ENCODE peak calls at places on chromosomes 7 and 10, in nine cellular contexts. P is epithelial cell of esophagus, M is HuH-7, A is HTR-8/SVneo, B is GM23248, V is tibial nerve, K is pancreas, Z is tibial artery, Y is M059J. R is an unnamed sample.

GRCh38 chr7:68199951-68200660 is 1203.5 kb downstream of the TYW1 start:
- DNase-seq in V (no peak), B (no peak), P (no peak), A (peak), Y (peak), Z (no peak), K (no peak), M (no peak), R (no peak)

GRCh38 chr7:117323877-117324699 is 1.2 kb upstream of the WNT2 start:
- DNase-seq in V (no peak), P (peak), B (peak), Z (peak), M (no peak), A (no peak), Y (peak), K (peak), R (no peak)

GRCh38 chr10:16828114-16828568 is 10.9 kb upstream of the RSU1 start:
- DNase-seq in Y (peak), K (peak), P (peak), V (no peak), A (peak), M (peak), Z (peak), B (peak), R (peak)

GRCh38 chr10:84876116-84876999 is 548.0 kb downstream of the CCSER2 start:
- DNase-seq in V (no peak), Z (no peak), K (no peak), Y (no peak), A (no peak), P (no peak), B (no peak), M (no peak), R (no peak)

GRCh38 chr7:5255832-5256231 is 26.9 kb upstream of the SLC29A4 start:
- DNase-seq in P (peak), K (no peak), Y (no peak), M (no peak), Z (no peak), V (no peak), A (no peak), B (no peak), R (no peak)

GRCh38 chr7:5481241-5482019 is 57.8 kb upstream of the TNRC18 start:
- DNase-seq in B (no peak), Z (no peak), Y (no peak), K (no peak), M (no peak), A (no peak), P (no peak), V (no peak), R (no peak)

GRCh38 chr10:10605551-10606081 is 412.1 kb upstream of the CELF2 start:
- DNase-seq in Z (peak), K (no peak), V (no peak), B (peak), P (peak), A (no peak), M (no peak), Y (peak), R (no peak)

GRCh38 chr10:89563861-89564478 is 28.6 kb upstream of the SLC16A12 start:
- DNase-seq in M (no peak), V (no peak), K (no peak), Z (no peak), P (peak), A (peak), B (peak), Y (peak), R (no peak)

GRCh38 chr7:157646551-157646950 is 309.7 kb downstream of the DNAJB6 start:
- DNase-seq in Z (no peak), Y (no peak), B (no peak), P (no peak), V (no peak), M (no peak), K (no peak), A (no peak), R (no peak)

GRCh38 chr10:86195521-86195920 is 171.1 kb downstream of the GRID1 start:
- DNase-seq in B (no peak), Z (peak), A (no peak), K (no peak), Y (no peak), V (no peak), M (no peak), P (no peak), R (peak)

GRCh38 chr7:67487316-67487715 is 490.7 kb downstream of the TYW1 start:
- DNase-seq in Z (no peak), V (no peak), Y (peak), K (no peak), P (no peak), M (no peak), A (no peak), B (peak), R (no peak)

GRCh38 chr10:17510242-17510908 is 56.0 kb upstream of the ST8SIA6 start:
- DNase-seq in B (no peak), V (no peak), K (no peak), A (no peak), Y (no peak), Z (no peak), M (no peak), P (no peak), R (no peak)

GRCh38 chr10:122196218-122196617 is 74.9 kb upstream of the BTBD16 start:
- DNase-seq in A (no peak), V (no peak), Y (no peak), M (no peak), Z (no peak), K (no peak), B (no peak), P (no peak), R (no peak)

GRCh38 chr7:158005531-158005930 is 582.1 kb downstream of the PTPRN2 start:
- DNase-seq in Z (no peak), M (no peak), A (no peak), K (no peak), P (no peak), Y (no peak), V (no peak), B (no peak), R (no peak)

GRCh38 chr7:64643567-64643966 is 22.4 kb upstream of the ZNF107 start:
- DNase-seq in Y (no peak), P (peak), A (no peak), V (no peak), B (no peak), M (no peak), K (no peak), Z (no peak), R (no peak)

GRCh38 chr7:144437370-144438191 is 34.1 kb upstream of the NOBOX start:
- DNase-seq in M (peak), K (no peak), B (peak), A (peak), P (peak), V (no peak), Z (peak), Y (peak), R (peak)

GRCh38 chr10:119502214-119502613 is 40.3 kb downstream of the RGS10 start:
- DNase-seq in V (no peak), K (no peak), P (no peak), Y (no peak), A (no peak), B (no peak), Z (no peak), M (no peak), R (no peak)

GRCh38 chr7:17462059-17462695 is 163.7 kb downstream of the AHR start:
- DNase-seq in B (peak), A (no peak), K (no peak), V (no peak), Y (peak), M (no peak), P (peak), Z (no peak), R (no peak)

GRCh38 chr10:73998623-73999622 is 1.0 kb downstream of the VCL start:
- DNase-seq in Z (peak), K (peak), B (peak), M (peak), A (peak), V (peak), Y (peak), P (peak), R (peak)

GRCh38 chr7:66747385-66748126 is 7.0 kb downstream of the RABGEF1 start:
- DNase-seq in A (no peak), B (peak), Z (no peak), P (no peak), Y (no peak), K (no peak), M (no peak), V (no peak), R (no peak)

GRCh38 chr10:24008164-24009066 is 200.5 kb upstream of the KIAA1217 start:
- DNase-seq in M (no peak), V (no peak), P (peak), Z (no peak), B (peak), K (no peak), A (no peak), Y (peak), R (no peak)

GRCh38 chr7:92837214-92837749 is 909 bp upstream of the CDK6 start:
- DNase-seq in Y (peak), Z (no peak), P (peak), V (no peak), B (peak), K (no peak), M (no peak), A (peak), R (no peak)

GRCh38 chr7:30595461-30596042 is 874 bp downstream of the GARS1 start:
- DNase-seq in B (peak), A (no peak), Z (no peak), Y (peak), M (no peak), P (no peak), K (no peak), V (no peak), R (no peak)

GRCh38 chr7:7201583-7202374 is 19.4 kb downstream of the C1GALT1 start:
- DNase-seq in V (no peak), Z (no peak), A (no peak), K (no peak), Y (peak), M (no peak), B (no peak), P (peak), R (no peak)

GRCh38 chr7:70738080-70738479 is 393.9 kb upstream of the GALNT17 start:
- DNase-seq in Y (peak), B (peak), P (peak), Z (no peak), A (no peak), V (no peak), K (no peak), M (no peak), R (peak)

GRCh38 chr10:96406091-96406490 is 47.3 kb upstream of the OPALIN start:
- DNase-seq in M (no peak), K (no peak), V (no peak), Z (no peak), A (no peak), B (no peak), P (no peak), Y (no peak), R (no peak)

GRCh38 chr7:46930336-46930735 is 651.6 kb downstream of the TNS3 start:
- DNase-seq in Y (peak), B (peak), Z (peak), V (no peak), K (no peak), P (peak), A (peak), M (no peak), R (no peak)

GRCh38 chr10:1609596-1609995 is 127.7 kb downstream of the ADARB2 start:
- DNase-seq in M (no peak), Y (no peak), P (no peak), Z (no peak), B (no peak), A (no peak), V (no peak), K (no peak), R (no peak)

GRCh38 chr7:55365103-55365679 is at the start of gene LANCL2:
- DNase-seq in K (peak), A (peak), B (peak), P (no peak), Z (no peak), M (peak), V (no peak), Y (peak), R (peak)

GRCh38 chr7:12975387-12975786 is 288.0 kb downstream of the ARL4A start:
- DNase-seq in K (no peak), P (no peak), Y (no peak), Z (no peak), V (no peak), B (no peak), M (no peak), A (no peak), R (no peak)

GRCh38 chr7:2738766-2739549 is 51.0 kb downstream of the AMZ1 start:
- DNase-seq in K (no peak), P (no peak), A (no peak), Z (no peak), V (no peak), Y (no peak), B (no peak), M (no peak), R (peak)

GRCh38 chr7:35492451-35493175 is 202.3 kb downstream of the HERPUD2 start:
- DNase-seq in K (no peak), V (no peak), Y (no peak), M (no peak), P (no peak), A (no peak), B (no peak), Z (no peak), R (no peak)

GRCh38 chr7:46512901-46513431 is 591.9 kb upstream of the IGFBP3 start:
- DNase-seq in K (no peak), Y (peak), P (no peak), B (no peak), M (peak), A (no peak), Z (no peak), V (no peak), R (no peak)

GRCh38 chr7:138941545-138941944 is 39.6 kb downstream of the KIAA1549 start:
- DNase-seq in B (no peak), K (no peak), Y (no peak), P (no peak), V (no peak), Z (no peak), M (no peak), A (no peak), R (no peak)

GRCh38 chr10:35910234-35910633 is 268.1 kb upstream of the FZD8 start:
- DNase-seq in Y (peak), A (peak), Z (no peak), B (peak), M (no peak), P (peak), K (no peak), V (no peak), R (no peak)

GRCh38 chr10:54434782-54435181 is 366.2 kb downstream of the PCDH15 start:
- DNase-seq in B (no peak), K (no peak), V (no peak), P (no peak), Z (no peak), A (no peak), M (no peak), Y (no peak), R (no peak)

R was measured in sciatic nerve.